ENCODE peak calls at places on chromosome 18, in four cellular contexts. C is fibroblast of mammary gland, U is left ventricle myocardium inferior, Z is right cardiac atrium. T is an unnamed sample.

GRCh38 chr18:57916684-57917083 is 113.6 kb upstream of the ATP8B1 start:
- DNase-seq in Z (no peak), U (no peak), C (no peak), T (no peak)

GRCh38 chr18:13051159-13051558 is 60.0 kb downstream of the CEP192 start:
- DNase-seq in Z (no peak), U (no peak), C (peak), T (no peak)

GRCh38 chr18:72588339-72588738 is 44.2 kb upstream of the CBLN2 start:
- DNase-seq in C (no peak), Z (no peak), U (no peak), T (no peak)

GRCh38 chr18:58168986-58169385 is 125.0 kb downstream of the NEDD4L start:
- DNase-seq in Z (no peak), U (no peak), C (no peak), T (no peak)

GRCh38 chr18:57107141-57107832 is 39.6 kb upstream of the BOD1L2 start:
- DNase-seq in C (peak), U (no peak), Z (no peak), T (no peak)

GRCh38 chr18:34977787-34978532 is 63.3 kb upstream of the MAPRE2 start:
- DNase-seq in C (no peak), Z (peak), U (peak), T (peak)

GRCh38 chr18:47800192-47800591 is 130.3 kb downstream of the SMAD2 start:
- DNase-seq in U (no peak), C (no peak), Z (no peak), T (no peak)

GRCh38 chr18:46536215-46536874 is 120.7 kb downstream of the LOXHD1 start:
- DNase-seq in U (no peak), C (peak), Z (no peak), T (no peak)

GRCh38 chr18:5175378-5175777 is 21.7 kb downstream of the AKAIN1 start:
- DNase-seq in U (no peak), Z (no peak), C (no peak), T (no peak)

GRCh38 chr18:46660955-46661749 is 4.1 kb upstream of the LOXHD1 start:
- DNase-seq in U (no peak), Z (peak), C (peak), T (no peak)

GRCh38 chr18:8948471-8949149 is 153.9 kb upstream of the NDUFV2 start:
- DNase-seq in C (peak), U (no peak), Z (no peak), T (peak)
- H3K4me3 ChIP-seq in C (peak), U (no peak), Z (no peak), T (no peak)

DNA sequence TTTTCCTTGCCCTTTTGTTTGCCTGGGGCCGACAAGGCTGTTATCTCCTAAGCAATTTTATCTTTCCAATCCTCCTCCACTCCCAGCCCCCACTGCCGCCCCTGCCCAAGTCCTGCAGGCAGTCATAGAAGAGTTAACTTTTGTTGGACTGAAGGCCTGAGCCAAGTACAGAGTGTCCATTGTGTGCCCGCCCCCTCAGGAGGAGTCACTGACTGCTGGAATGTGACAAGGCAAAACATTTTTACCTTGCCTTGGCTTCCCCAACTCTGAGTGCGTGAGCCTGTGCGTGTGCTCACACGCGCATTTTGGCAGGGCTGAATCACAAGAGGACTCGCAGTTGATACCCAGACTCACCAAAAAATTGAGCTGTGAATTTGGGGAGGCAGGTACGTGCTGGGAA is 16.2 kb downstream of the SETBP1 start:
- DNase-seq in C (no peak), Z (peak), U (no peak), T (no peak)
- H3K4me3 ChIP-seq in C (no peak), Z (no peak), U (peak), T (no peak)

GRCh38 chr18:11994708-11995444 is 13.6 kb downstream of the IMPA2 start:
- DNase-seq in Z (no peak), U (no peak), C (peak), T (no peak)
- H3K4me3 ChIP-seq in Z (no peak), U (no peak), C (no peak), T (no peak)

DNA sequence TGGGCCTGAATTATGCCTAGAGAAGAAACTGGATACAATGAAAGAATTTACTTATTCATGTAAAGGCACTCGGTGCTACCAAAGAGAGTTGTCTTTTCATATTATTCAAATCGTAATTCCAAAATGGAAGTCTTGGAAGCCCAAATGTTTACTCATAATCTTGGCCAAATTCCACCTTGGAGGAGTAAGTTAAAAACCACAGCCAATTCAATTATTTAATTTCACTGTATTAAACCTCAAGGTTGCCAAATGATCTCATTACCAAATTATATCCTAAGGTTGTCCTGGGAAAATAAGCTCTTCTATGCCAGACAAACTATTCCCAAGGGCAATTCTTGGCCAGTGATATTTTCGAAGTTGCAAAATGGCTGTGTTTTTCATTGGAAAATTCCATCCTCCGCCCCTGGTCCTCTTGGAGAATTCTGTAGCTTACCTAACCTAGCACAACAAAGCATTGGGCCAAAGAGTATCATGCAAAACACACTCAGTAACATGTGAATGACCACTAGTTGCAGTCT is 11.1 kb upstream of the VPS4B start:
- DNase-seq in U (no peak), C (peak), Z (no peak), T (no peak)
- H3K4me3 ChIP-seq in U (no peak), C (no peak), Z (no peak), T (no peak)

GRCh38 chr18:76489081-76489480 is 6.0 kb downstream of the ZNF516 start:
- DNase-seq in C (peak), U (no peak), Z (no peak), T (no peak)

GRCh38 chr18:76491436-76491800 is 3.6 kb downstream of the ZNF516 start:
- DNase-seq in U (peak), C (peak), Z (peak), T (no peak)

GRCh38 chr18:76488190-76488589 is 6.9 kb downstream of the ZNF516 start:
- DNase-seq in Z (no peak), U (no peak), C (peak), T (no peak)

GRCh38 chr18:76490701-76491171 is 4.3 kb downstream of the ZNF516 start:
- DNase-seq in C (peak), Z (no peak), U (no peak), T (no peak)

DNA sequence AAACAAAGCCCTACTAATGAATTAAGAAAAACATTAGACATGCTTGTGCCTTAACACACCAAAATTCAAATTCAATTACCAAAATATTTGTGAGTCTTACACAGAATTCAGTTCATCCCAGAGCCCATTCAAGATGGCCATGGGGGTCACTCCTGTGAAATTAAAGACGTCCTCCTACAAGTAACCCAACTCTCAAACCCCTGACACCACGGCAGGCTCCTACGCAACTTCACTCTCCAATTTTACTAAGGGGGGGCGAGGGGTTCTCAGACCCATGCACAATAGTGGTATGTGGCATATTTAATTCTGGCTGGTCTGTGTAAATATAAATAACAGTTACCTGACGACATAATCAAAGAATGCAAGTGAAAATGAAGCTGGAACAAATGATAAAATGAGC is 5.0 kb downstream of the ZNF516 start:
- DNase-seq in Z (no peak), U (no peak), C (no peak), T (no peak)
- H3K4me3 ChIP-seq in Z (peak), U (peak), C (peak), T (no peak)

DNA sequence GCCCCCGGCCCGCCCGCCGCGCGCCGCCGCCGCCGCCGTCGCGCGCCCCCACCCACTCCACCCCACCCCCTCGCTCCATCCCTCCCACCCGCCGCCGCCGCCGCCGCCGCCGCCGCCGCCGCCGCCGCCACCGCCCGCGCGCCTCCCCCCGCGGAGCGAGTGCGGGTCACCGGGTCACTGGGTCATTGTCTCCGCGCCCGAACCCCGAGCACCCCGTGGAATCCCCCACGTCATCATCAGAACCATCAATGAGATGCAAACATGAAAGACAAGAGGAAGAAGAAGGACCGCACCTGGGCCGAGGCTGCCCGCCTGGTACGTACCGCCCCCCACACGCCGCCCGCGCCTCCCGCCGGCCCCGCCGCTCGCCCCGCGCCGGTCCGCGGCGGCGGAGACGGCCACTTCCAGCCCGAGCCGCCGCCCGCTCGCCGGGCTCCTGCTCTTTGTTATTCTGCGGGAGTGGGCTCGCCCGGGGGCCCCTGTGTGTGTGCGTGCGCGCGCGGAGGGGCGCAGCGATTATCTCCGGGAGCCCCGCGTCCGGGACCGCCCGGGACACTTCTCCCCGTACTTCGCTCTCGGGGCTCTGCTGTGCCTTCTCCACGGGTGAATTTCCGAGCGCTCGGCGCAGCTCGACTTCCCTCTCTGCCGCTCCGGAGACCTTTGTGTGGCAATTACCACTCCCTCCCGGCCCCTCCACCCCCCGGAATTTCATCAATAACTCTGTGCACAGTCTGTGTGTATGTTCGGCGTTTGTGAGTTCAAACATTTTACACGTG is 540 bp downstream of the ASXL3 start:
- DNase-seq in U (peak), C (no peak), Z (peak), T (no peak)
- H3K4me3 ChIP-seq in U (peak), C (peak), Z (peak), T (no peak)

GRCh38 chr18:78927616-78928015 is 52.0 kb upstream of the SALL3 start:
- DNase-seq in Z (no peak), C (no peak), U (no peak), T (no peak)
- H3K4me3 ChIP-seq in Z (no peak), C (no peak), U (no peak), T (no peak)

GRCh38 chr18:23682045-23682444 is 7.2 kb upstream of the LAMA3 start:
- DNase-seq in Z (no peak), U (no peak), C (no peak), T (no peak)

GRCh38 chr18:23682472-23682871 is 6.8 kb upstream of the LAMA3 start:
- DNase-seq in C (no peak), U (no peak), Z (no peak), T (no peak)

GRCh38 chr18:23684515-23685197 is 4.6 kb upstream of the LAMA3 start:
- DNase-seq in C (peak), Z (no peak), U (no peak), T (no peak)

GRCh38 chr18:23683155-23683554 is 6.1 kb upstream of the LAMA3 start:
- DNase-seq in Z (no peak), C (no peak), U (no peak), T (no peak)

DNA sequence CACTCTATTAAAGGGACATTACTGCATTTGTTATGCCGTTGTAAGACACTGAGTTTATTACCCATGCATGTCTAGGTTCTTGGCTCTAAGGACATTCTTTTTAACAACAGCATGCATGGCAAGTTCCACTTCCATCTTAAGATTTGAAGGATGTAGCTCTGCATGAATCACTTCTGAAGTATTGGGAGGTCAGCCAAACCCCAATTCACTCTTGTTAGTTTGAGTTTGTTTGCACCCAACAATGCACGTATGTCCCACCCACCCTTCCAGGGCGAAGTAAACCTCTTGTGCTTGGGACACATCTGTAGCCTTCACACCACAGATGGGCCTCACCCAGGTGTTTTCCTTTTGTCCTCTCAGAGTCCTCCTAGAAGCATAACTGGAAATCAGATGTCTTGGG is 5.6 kb upstream of the LAMA3 start:
- DNase-seq in U (no peak), Z (no peak), C (peak), T (no peak)
- H3K4me3 ChIP-seq in U (no peak), Z (no peak), C (no peak), T (no peak)

GRCh38 chr18:76410660-76411417 is 84.2 kb downstream of the ZNF516 start:
- DNase-seq in U (no peak), C (no peak), Z (no peak), T (no peak)
- H3K4me3 ChIP-seq in U (no peak), C (no peak), Z (no peak), T (no peak)

T was measured in Jurkat, Clone E6-1.